ENCODE peak calls at places on chromosomes 4 and X, in seven cellular contexts. X, V, W, O, Z, N and I are unnamed samples.

GRCh38 chrX:44244008-44244407 is 99.5 kb downstream of the EFHC2 start:
- DNase-seq in X (no peak), V (peak; percentile 20), W (no peak), O (no peak), Z (peak; percentile 56), N (no peak), I (no peak)

GRCh38 chr4:126799971-126800722 is 832.6 kb upstream of the INTU start:
- DNase-seq in X (no peak), V (no peak), W (no peak), O (no peak), Z (peak; percentile 56), N (no peak), I (no peak)

GRCh38 chr4:2058264-2059033 is 678 bp upstream of the NAT8L start:
- DNase-seq in X (no peak), V (no peak), W (peak; percentile 13), O (no peak), Z (peak; percentile 49), N (peak; percentile 47), I (peak; percentile 30)

GRCh38 chrX:103153661-103154060 is 60.7 kb upstream of the NXF3 start:
- DNase-seq in X (no peak), V (no peak), W (no peak), O (no peak), Z (no peak), N (no peak), I (no peak)

GRCh38 chr4:84492737-84493091 is 6.4 kb downstream of the NKX6-1 start:
- DNase-seq in X (no peak), V (no peak), W (no peak), O (no peak), Z (no peak), N (no peak), I (no peak)

GRCh38 chr4:164828945-164829344 is 48.0 kb upstream of the APELA start:
- DNase-seq in X (no peak), V (no peak), W (no peak), O (no peak), Z (no peak), N (no peak), I (no peak)

GRCh38 chr4:186832906-186833305 is 109.2 kb upstream of the FAT1 start:
- DNase-seq in X (no peak), V (no peak), W (no peak), O (no peak), Z (no peak), N (no peak), I (no peak)

GRCh38 chr4:8687083-8687482 is 94.5 kb downstream of the CPZ start:
- DNase-seq in X (no peak), V (no peak), W (no peak), O (no peak), Z (no peak), N (no peak), I (no peak)

GRCh38 chr4:80407246-80407645 is 71.7 kb downstream of the CFAP299 start:
- DNase-seq in X (peak; percentile 50), V (no peak), W (no peak), O (no peak), Z (peak; percentile 84), N (peak; percentile 53), I (no peak)

GRCh38 chrX:3094261-3094660 is 53.0 kb downstream of the ARSF start:
- DNase-seq in X (no peak), V (no peak), W (no peak), O (no peak), Z (no peak), N (no peak), I (peak; percentile 43)

GRCh38 chr4:127145001-127145400 is 487.8 kb upstream of the INTU start:
- DNase-seq in X (no peak), V (no peak), W (no peak), O (no peak), Z (no peak), N (no peak), I (no peak)

GRCh38 chr4:665381-665750 is 8.7 kb downstream of the ATP5ME start:
- DNase-seq in X (no peak), V (no peak), W (peak; percentile 3), O (no peak), Z (no peak), N (peak; percentile 30), I (no peak)

GRCh38 chr4:1571165-1571908 is 112.8 kb downstream of the FAM53A start:
- DNase-seq in X (no peak), V (no peak), W (no peak), O (no peak), Z (no peak), N (peak; percentile 36), I (no peak)

GRCh38 chr4:35771571-35771970 is 472.7 kb downstream of the ARAP2 start:
- DNase-seq in X (no peak), V (no peak), W (no peak), O (no peak), Z (no peak), N (no peak), I (no peak)

GRCh38 chr4:145380123-145380522 is 101.5 kb upstream of the SMAD1 start:
- DNase-seq in X (no peak), V (no peak), W (no peak), O (no peak), Z (no peak), N (no peak), I (no peak)

GRCh38 chr4:186137193-186137792 is 32.8 kb downstream of the FAM149A start:
- DNase-seq in X (no peak), V (no peak), W (no peak), O (no peak), Z (peak; percentile 61), N (no peak), I (no peak)

GRCh38 chr4:73520821-73521220 is 39.3 kb downstream of the AFM start:
- DNase-seq in X (peak; percentile 3), V (no peak), W (no peak), O (no peak), Z (peak; percentile 68), N (no peak), I (no peak)

GRCh38 chr4:187073820-187074219 is 350.2 kb upstream of the FAT1 start:
- DNase-seq in X (no peak), V (no peak), W (no peak), O (no peak), Z (no peak), N (no peak), I (no peak)

GRCh38 chrX:56928546-56928945 is 66.8 kb downstream of the SPIN3 start:
- DNase-seq in X (no peak), V (no peak), W (no peak), O (no peak), Z (peak; percentile 38), N (no peak), I (no peak)

GRCh38 chrX:103664363-103664762 is 22.1 kb downstream of the MORF4L2 start:
- DNase-seq in X (no peak), V (no peak), W (peak; percentile 48), O (no peak), Z (no peak), N (no peak), I (no peak)

GRCh38 chr4:48779095-48779997 is 733 bp downstream of the FRYL start:
- DNase-seq in X (no peak), V (peak; percentile 75), W (peak; percentile 71), O (peak; percentile 49), Z (peak; percentile 83), N (peak; percentile 79), I (peak; percentile 74)

GRCh38 chrX:21373637-21374162 is 518 bp upstream of the CNKSR2 start:
- DNase-seq in X (no peak), V (no peak), W (peak; percentile 51), O (peak; percentile 3), Z (peak; percentile 22), N (no peak), I (no peak)
- H3K4me3 ChIP-seq in X (peak overlapping the region; percentile 33), V (peak overlapping the region; percentile 45), W (peak overlapping the region; percentile 23), O (peak overlapping the region; percentile 43), Z (peak overlapping the region; percentile 71), N (peak overlapping the region; percentile 16), I (no peak overlapping the region)

DNA sequence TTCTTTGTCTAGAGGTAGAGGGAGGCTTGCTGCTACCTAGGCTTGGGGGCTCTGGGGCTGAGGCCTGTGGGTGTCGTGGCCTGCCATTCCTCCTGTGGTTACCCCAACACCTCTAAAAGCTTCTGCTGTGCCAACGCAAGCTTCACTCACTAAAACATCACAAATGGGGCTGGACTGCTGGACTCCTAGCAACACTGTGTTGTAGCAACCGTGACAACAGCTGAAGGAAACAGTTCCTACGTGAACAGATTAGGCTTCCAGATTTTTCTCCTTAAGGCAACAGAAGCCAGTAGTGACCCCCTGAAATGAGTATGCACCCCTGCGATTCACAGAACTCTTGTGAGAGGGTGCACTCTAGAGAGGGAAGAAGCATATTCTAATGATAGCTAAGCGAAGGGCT is 138.3 kb upstream of the TEX13D start:
- DNase-seq in X (peak; percentile 10), V (no peak), W (no peak), O (no peak), Z (no peak), N (peak; percentile 47), I (no peak)
- H3K4me3 ChIP-seq in X (no peak overlapping the region), V (no peak overlapping the region), W (no peak overlapping the region), O (no peak overlapping the region), Z (no peak overlapping the region), N (no peak overlapping the region), I (no peak overlapping the region)

DNA sequence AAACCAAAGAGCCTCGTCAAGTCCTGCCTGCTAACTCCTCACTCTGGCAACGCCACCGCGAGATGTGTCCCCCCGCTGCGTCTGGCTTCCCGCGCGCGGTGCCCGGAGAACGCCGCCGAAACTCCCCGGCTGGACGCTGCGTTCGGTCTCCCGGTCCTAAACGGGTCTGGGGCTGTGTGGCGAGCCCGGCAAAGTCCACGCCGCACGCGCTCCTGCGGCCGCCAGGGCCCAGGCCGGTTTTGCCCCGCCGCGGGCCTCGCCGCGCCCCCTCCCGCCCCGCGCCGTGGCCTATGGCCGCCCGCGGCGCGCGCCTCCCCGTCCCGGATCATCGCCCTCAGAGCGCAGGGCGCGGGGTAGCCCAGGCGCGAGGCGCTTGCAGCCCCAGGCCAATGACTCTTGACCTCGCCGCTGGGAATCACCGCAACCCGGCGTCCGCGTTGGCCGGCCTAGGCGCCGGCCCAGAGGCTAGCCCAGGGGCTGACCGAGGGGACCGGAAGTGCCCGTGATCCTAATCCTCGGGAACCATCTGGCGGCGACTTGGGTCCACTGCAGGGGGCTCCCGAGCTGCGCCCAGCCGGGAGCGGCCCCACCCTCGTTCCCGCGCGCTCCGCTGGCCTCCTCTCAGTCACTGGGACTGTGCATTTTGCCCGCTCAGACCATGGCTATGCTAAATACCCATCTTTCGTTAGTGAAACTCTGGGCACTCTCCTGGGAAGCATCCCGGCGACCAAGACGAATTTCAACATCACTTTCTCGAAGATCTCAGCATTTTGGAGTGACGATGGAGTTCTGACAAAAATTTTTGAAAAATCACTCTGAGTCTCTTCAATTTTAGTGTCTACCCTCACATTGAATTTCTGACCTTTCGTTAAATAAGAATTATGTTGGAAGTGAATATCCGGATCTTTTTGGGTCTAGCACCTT is at the start of gene AADAT:
- DNase-seq in X (peak; percentile 33), V (no peak), W (peak; percentile 75), O (peak; percentile 78), Z (peak; percentile 89), N (peak; percentile 74), I (peak; percentile 90)
- H3K4me3 ChIP-seq in X (peak within 1 kb of the TSS; percentile 87), V (no peak within 1 kb of the TSS), W (peak within 1 kb of the TSS; percentile 43), O (peak within 1 kb of the TSS; percentile 55), Z (peak within 1 kb of the TSS; percentile 77), N (peak within 1 kb of the TSS; percentile 96), I (peak within 1 kb of the TSS; percentile 63)

GRCh38 chr4:89305712-89306437 is 1.7 kb downstream of the GPRIN3 start:
- DNase-seq in X (no peak), V (no peak), W (no peak), O (no peak), Z (peak; percentile 65), N (no peak), I (no peak)
- H3K4me3 ChIP-seq in X (no peak overlapping the region), V (peak overlapping the region; percentile 84), W (no peak overlapping the region), O (no peak overlapping the region), Z (no peak overlapping the region), N (no peak overlapping the region), I (no peak overlapping the region)